ENCODE peak calls at places on chromosomes 7 and 10, in five cellular contexts. M is smooth muscle cell of the brain vasculature, P is Ammon's horn, O is frontal cortex, H is GM20000. B is an unnamed sample.

GRCh38 chr7:112023786-112024185 is 182.4 kb downstream of the DOCK4 start:
- DNase-seq in O (no peak), M (no peak), P (no peak), H (no peak), B (no peak)

GRCh38 chr10:26696786-26697162 is 727 bp upstream of the PDSS1 start:
- DNase-seq in M (no peak), O (no peak), H (no peak), P (no peak), B (no peak)

GRCh38 chr10:118495499-118495898 is 99.9 kb downstream of the PRLHR start:
- DNase-seq in P (no peak), M (no peak), O (no peak), H (no peak), B (no peak)

GRCh38 chr10:82643601-82644000 is 768.6 kb downstream of the NRG3 start:
- DNase-seq in O (no peak), M (no peak), P (no peak), H (no peak), B (no peak)

GRCh38 chr7:105648561-105649401 is 67.5 kb upstream of the EFCAB10 start:
- DNase-seq in M (no peak), H (no peak), P (no peak), O (no peak), B (no peak)

GRCh38 chr7:47538846-47539311 is 43.0 kb downstream of the TNS3 start:
- DNase-seq in M (no peak), O (no peak), H (no peak), P (no peak), B (no peak)

GRCh38 chr10:128063736-128064614 is 62.2 kb downstream of the MKI67 start:
- DNase-seq in P (no peak), H (peak), M (no peak), O (no peak), B (no peak)

GRCh38 chr10:48926255-48926654 is 13.4 kb downstream of the LRRC18 start:
- DNase-seq in M (no peak), O (no peak), H (no peak), P (no peak), B (no peak)

GRCh38 chr10:17851611-17852010 is 42.5 kb downstream of the MRC1 start:
- DNase-seq in O (no peak), H (no peak), P (peak), M (no peak), B (peak)

GRCh38 chr10:50610364-50610763 is 13.4 kb downstream of the SGMS1 start:
- DNase-seq in H (no peak), O (no peak), M (no peak), P (peak), B (peak)